ENCODE peak calls at places on chromosomes 11 and 22, in four cellular contexts. F is endothelial cell; P is Panc1; B is naive thymus-derived CD8-positive, alpha-beta T cell. O is an unnamed sample.

GRCh38 chr11:134907636-134908035 is 495.6 kb upstream of the B3GAT1 start:
- DNase-seq in P (no peak), B (no peak), F (no peak), O (no peak)

GRCh38 chr11:85682330-85683305 is 3.4 kb downstream of the CCDC89 start:
- DNase-seq in B (peak; percentile 36), P (no peak), F (no peak), O (no peak)

GRCh38 chr11:60634151-60634550 is 65.3 kb upstream of the MS4A8 start:
- DNase-seq in P (no peak), B (no peak), F (peak; percentile 27), O (no peak)

GRCh38 chr22:40485813-40486610 is 115.6 kb downstream of the SGSM3 start:
- DNase-seq in B (no peak), F (no peak), P (no peak), O (no peak)

GRCh38 chr11:45994421-45995341 is 72.2 kb downstream of the LARGE2 start:
- DNase-seq in P (no peak), F (no peak), B (no peak), O (no peak)

GRCh38 chr22:21100149-21101032 is 54.6 kb downstream of the LRRC74B start:
- DNase-seq in B (no peak), P (no peak), F (no peak), O (no peak)

GRCh38 chr11:107778839-107779517 is 67.1 kb upstream of the SLN start:
- DNase-seq in F (no peak), P (no peak), B (no peak), O (no peak)

GRCh38 chr22:37403267-37403960 is 23.9 kb downstream of the ELFN2 start:
- DNase-seq in F (no peak), B (no peak), P (no peak), O (no peak)

GRCh38 chr11:118008271-118008903 is 22.2 kb downstream of the IL10RA start:
- DNase-seq in B (no peak), P (no peak), F (no peak), O (no peak)

GRCh38 chr22:27405672-27406388 is 395.7 kb downstream of the MN1 start:
- DNase-seq in F (peak; percentile 75), B (no peak), P (no peak), O (peak; percentile 16)

GRCh38 chr11:119359365-119360229 is 13.1 kb upstream of the MFRP start:
- DNase-seq in B (no peak), F (no peak), P (no peak), O (no peak)

GRCh38 chr22:37715760-37716159 is 18.9 kb downstream of the TRIOBP start:
- DNase-seq in P (no peak), F (no peak), B (no peak), O (no peak)

GRCh38 chr11:75667268-75667830 is 1.5 kb downstream of the MAP6 start:
- DNase-seq in F (peak; percentile 34), P (no peak), B (no peak), O (no peak)

GRCh38 chr11:12110714-12111481 is 508 bp downstream of the MICAL2 start:
- DNase-seq in F (peak; percentile 21), P (no peak), B (no peak), O (no peak)

GRCh38 chr11:1129666-1130160 is 28.0 kb upstream of the MUC5AC start:
- DNase-seq in F (peak; percentile 2), B (no peak), P (no peak), O (no peak)

GRCh38 chr22:29702931-29703594 is 16.7 kb upstream of the CABP7 start:
- DNase-seq in P (no peak), B (no peak), F (no peak), O (no peak)

GRCh38 chr11:7548659-7549283 is 35.0 kb downstream of the PPFIBP2 start:
- DNase-seq in F (peak; percentile 47), P (no peak), B (no peak), O (peak; percentile 25)

GRCh38 chr11:35005156-35005780 is 88.8 kb downstream of the PDHX start:
- DNase-seq in F (no peak), B (no peak), P (no peak), O (no peak)